ENCODE peak calls at places on chromosomes 12 and 14, in five cellular contexts. A is foreskin fibroblast, H is esophagus squamous epithelium, M is GM23338, B is AG04450. J is an unnamed sample.

GRCh38 chr14:77458249-77458950 is 507 bp downstream of the AHSA1 start:
- DNase-seq in A (no peak), H (no peak), M (peak; percentile 65), B (no peak), J (peak; percentile 17)

GRCh38 chr12:15534870-15535269 is 212.6 kb downstream of the PTPRO start:
- DNase-seq in A (peak; percentile 74), H (no peak), M (no peak), B (no peak), J (no peak)

GRCh38 chr14:71675126-71675901 is 256.9 kb upstream of the RGS6 start:
- DNase-seq in A (no peak), H (no peak), M (peak; percentile 73), B (no peak), J (no peak)

GRCh38 chr14:54669759-54670630 is 103.1 kb downstream of the SAMD4A start:
- DNase-seq in A (peak; percentile 76), H (no peak), M (no peak), B (peak; percentile 15), J (no peak)

GRCh38 chr12:124618291-124618902 is 51.0 kb upstream of the NCOR2 start:
- DNase-seq in A (no peak), H (no peak), M (no peak), B (no peak), J (no peak)

GRCh38 chr12:54306925-54307731 is 6.3 kb upstream of the NFE2 start:
- DNase-seq in A (no peak), H (peak; percentile 29), M (peak; percentile 65), B (no peak), J (peak; percentile 53)

GRCh38 chr12:54018608-54018984 is 9.6 kb upstream of the HOXC6 start:
- DNase-seq in A (no peak), H (no peak), M (peak; percentile 70), B (no peak), J (no peak)

GRCh38 chr14:23009939-23010718 is at the start of gene C14orf93:
- DNase-seq in A (peak; percentile 65), H (no peak), M (peak; percentile 83), B (no peak), J (peak; percentile 62)

DNA sequence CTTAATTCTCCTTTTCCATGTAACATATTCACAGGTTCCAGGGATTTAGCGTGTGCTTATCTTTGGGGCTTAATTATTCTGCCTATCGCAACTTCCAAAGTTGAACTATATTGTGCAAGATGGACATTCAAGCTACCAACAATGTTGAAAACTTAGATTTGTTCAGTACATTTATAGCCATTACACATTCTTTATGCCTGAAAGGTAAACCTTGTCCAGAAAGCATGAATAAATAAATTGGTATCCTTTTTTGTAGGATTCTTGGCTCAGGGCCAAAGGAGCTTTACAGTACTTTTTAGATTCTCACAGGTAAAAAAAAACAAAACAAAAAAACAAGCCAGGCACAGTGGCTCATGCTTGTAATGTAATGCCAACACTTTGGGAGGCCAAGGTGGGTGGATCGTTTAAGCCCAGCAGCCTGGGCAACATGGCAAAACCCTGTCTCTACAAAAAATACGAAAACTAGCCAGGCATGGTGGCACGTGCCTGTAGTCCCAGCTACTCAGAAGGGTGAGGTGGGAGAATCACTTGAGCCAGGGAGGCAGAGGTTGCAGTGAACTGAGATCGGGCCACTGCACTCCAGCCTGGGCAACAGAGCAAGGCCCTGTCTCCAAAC is 3.2 kb downstream of the C12orf56 start:
- DNase-seq in A (no peak), H (no peak), M (no peak), B (no peak), J (no peak)
- H3K4me3 ChIP-seq in A (no peak overlapping the region), H (no peak overlapping the region), M (no peak overlapping the region), B (no peak overlapping the region), J (no peak overlapping the region)

DNA sequence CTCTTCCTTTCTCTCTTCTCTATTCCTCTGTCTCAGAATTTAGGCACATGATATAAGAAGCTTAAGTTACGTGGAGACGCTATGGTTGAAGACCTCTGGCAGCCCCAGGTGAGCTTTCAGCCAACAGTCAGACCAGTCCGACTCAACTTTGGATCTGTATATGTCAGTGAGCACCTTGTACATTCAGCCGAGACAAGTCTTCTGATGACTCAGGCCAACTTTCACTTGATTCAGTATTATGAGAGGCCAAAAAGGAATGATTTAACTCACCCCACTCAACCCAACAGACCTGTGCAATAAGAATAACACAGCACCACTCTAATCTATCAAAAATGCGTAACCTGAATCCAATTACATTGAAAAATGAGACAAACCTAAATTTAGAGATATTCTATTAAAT is 47.5 kb upstream of the FOXG1 start:
- DNase-seq in A (no peak), H (no peak), M (no peak), B (no peak), J (no peak)
- H3K4me3 ChIP-seq in A (no peak overlapping the region), H (no peak overlapping the region), M (no peak overlapping the region), B (no peak overlapping the region), J (no peak overlapping the region)

DNA sequence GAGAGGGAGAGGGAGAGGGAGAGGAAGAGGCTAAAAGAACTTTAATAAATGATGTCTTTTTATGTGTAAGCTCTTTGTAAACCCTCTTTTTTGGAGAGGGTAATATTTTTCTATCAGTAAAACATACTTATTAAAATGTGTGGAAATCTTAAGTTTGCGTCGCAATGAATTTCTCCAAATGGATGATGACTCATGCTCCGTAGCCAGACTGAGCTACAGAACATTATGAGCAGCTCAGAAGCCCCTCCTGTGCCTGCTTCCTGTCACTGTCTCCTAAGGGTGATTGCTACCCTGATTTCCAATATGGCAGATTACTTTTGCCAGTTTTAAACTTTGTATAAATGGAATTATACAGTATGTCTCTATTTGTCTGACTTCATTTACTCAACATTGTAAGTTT is 13.0 kb upstream of the PYGL start:
- DNase-seq in A (no peak), H (no peak), M (no peak), B (no peak), J (no peak)
- H3K4me3 ChIP-seq in A (no peak overlapping the region), H (no peak overlapping the region), M (no peak overlapping the region), B (no peak overlapping the region), J (no peak overlapping the region)

GRCh38 chr14:28763914-28764848 is 2.4 kb upstream of the FOXG1 start:
- DNase-seq in A (no peak), H (no peak), M (peak; percentile 79), B (no peak), J (no peak)

GRCh38 chr14:28767239-28767850 is 758 bp downstream of the FOXG1 start:
- DNase-seq in A (no peak), H (no peak), M (no peak), B (no peak), J (no peak)

GRCh38 chr14:28765907-28766504 is 581 bp upstream of the FOXG1 start:
- DNase-seq in A (no peak), H (no peak), M (no peak), B (no peak), J (no peak)

GRCh38 chr14:28766505-28767238 is at the start of gene FOXG1:
- DNase-seq in A (peak; percentile 55), H (no peak), M (peak; percentile 88), B (no peak), J (no peak)

DNA sequence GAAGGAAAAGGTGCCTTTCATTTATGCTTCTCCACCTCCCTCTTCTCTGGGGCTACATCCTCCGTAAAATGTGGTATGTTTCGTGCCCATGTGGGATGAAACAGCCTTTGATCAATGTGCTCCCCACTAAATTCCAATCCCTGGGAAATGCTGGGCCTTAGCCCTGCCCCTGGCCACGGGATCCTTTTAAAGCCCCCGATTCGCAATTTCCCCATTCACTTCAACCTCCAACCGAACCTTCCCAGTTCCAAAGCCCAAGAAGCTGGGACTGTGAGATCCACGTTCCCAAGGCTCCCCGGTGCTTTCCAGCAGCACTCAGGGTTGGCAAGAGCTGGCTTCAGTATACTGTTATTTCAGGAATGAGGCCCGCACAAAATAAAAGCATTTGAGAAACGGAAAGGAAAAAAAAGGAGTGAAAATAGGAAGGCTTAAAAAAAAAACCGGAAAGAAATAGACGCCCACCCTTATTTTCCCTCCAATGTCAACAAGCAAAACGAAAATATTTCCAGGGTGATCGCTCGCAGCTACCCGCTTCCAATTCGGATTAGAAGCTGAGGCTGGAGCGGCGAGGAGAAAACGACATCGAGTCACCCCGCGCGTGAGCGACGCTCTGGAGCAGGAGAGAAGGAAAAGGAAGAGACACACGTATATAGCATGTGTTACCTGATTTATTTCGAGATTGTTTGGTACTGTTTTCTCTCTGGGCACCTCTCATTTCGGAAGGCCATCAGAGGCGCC is 1.2 kb upstream of the FOXG1 start:
- DNase-seq in A (no peak), H (no peak), M (no peak), B (no peak), J (no peak)
- H3K4me3 ChIP-seq in A (peak overlapping the region; percentile 17), H (peak overlapping the region; percentile 21), M (peak overlapping the region; percentile 82), B (peak overlapping the region; percentile 4), J (no peak overlapping the region)

GRCh38 chr12:116717466-116718457 is 20.1 kb downstream of the SPRING1 start:
- DNase-seq in A (peak; percentile 34), H (no peak), M (no peak), B (no peak), J (no peak)
- H3K4me3 ChIP-seq in A (no peak overlapping the region), H (no peak overlapping the region), M (no peak overlapping the region), B (no peak overlapping the region), J (no peak overlapping the region)

GRCh38 chr12:109606261-109607028 is 32.9 kb downstream of the MVK start:
- DNase-seq in A (no peak), H (no peak), M (peak; percentile 69), B (no peak), J (no peak)
- H3K4me3 ChIP-seq in A (no peak overlapping the region), H (no peak overlapping the region), M (no peak overlapping the region), B (no peak overlapping the region), J (no peak overlapping the region)

DNA sequence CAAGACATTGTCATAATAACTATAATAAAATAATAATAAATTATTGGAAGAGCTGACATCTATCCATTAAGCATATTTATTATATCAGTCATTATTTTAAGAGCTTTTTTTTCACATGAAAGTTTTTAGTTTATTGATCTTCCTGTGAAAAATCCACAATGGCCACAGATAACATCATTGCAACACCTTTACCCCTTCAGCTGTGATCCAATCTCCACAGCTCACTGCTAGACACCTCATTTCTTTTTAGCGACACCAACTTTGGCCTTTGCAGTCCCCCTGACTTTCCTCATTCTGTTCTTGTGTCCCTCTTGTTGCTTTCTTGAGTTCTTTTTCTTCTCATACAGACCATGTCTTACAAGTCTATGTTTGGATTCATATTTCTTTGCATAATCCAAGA is 67.4 kb downstream of the STON2 start:
- DNase-seq in A (no peak), H (no peak), M (no peak), B (no peak), J (no peak)
- H3K4me3 ChIP-seq in A (no peak overlapping the region), H (no peak overlapping the region), M (no peak overlapping the region), B (no peak overlapping the region), J (no peak overlapping the region)

GRCh38 chr12:48286665-48287064 is 64.1 kb downstream of the ZNF641 start:
- DNase-seq in A (no peak), H (no peak), M (peak; percentile 72), B (no peak), J (no peak)
- H3K4me3 ChIP-seq in A (no peak overlapping the region), H (no peak overlapping the region), M (no peak overlapping the region), B (no peak overlapping the region), J (no peak overlapping the region)

GRCh38 chr14:36791402-36791801 is 129.7 kb downstream of the PAX9 start:
- DNase-seq in A (no peak), H (no peak), M (no peak), B (no peak), J (no peak)

GRCh38 chr14:36784541-36784940 is 122.9 kb downstream of the PAX9 start:
- DNase-seq in A (no peak), H (no peak), M (no peak), B (no peak), J (no peak)

GRCh38 chr14:36781897-36782296 is 120.2 kb downstream of the PAX9 start:
- DNase-seq in A (no peak), H (no peak), M (no peak), B (no peak), J (no peak)

DNA sequence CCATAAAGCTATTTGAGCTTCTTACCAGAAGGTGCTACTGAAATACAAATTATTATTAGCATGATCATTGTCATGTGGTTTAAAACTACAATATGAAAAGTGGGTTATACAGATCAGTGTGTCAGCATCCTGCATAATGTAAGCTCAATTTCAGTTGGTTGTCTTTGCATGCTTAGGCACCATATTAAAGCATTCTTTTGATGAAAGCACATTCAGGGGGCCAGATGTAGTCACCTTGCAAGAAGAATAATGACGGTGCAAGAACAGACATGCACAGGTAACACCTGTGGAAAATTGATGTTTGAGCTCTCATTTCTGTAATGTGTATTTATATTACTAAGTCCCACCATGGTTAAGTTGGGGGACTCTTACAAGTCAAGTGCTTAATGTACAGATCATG is 123.9 kb downstream of the PAX9 start:
- DNase-seq in A (no peak), H (no peak), M (no peak), B (no peak), J (no peak)
- H3K4me3 ChIP-seq in A (no peak overlapping the region), H (no peak overlapping the region), M (no peak overlapping the region), B (no peak overlapping the region), J (no peak overlapping the region)